ENCODE peak calls at places on chromosomes 11 and 22, in nine cellular contexts. H, E, N, Y, P, J, T, X and C are unnamed samples.

GRCh38 chr11:77046060-77046501 is 11.9 kb downstream of the B3GNT6 start:
- DNase-seq in N (peak; percentile 55), P (peak; percentile 5), J (peak; percentile 39), H (peak; percentile 67), X (no peak), T (peak; percentile 81), Y (no peak), E (no peak), C (no peak)

GRCh38 chr11:37394236-37394870 is 796.3 kb upstream of the RAG2 start:
- DNase-seq in N (no peak), Y (no peak), X (no peak), J (no peak), T (peak; percentile 6), H (no peak), P (no peak), E (no peak), C (no peak)

GRCh38 chr22:37972527-37972926 is 11.8 kb downstream of the SOX10 start:
- DNase-seq in P (no peak), Y (no peak), N (no peak), E (no peak), T (no peak), H (no peak), X (no peak), J (peak; percentile 22), C (no peak)

GRCh38 chr22:44584256-44584902 is 86.3 kb upstream of the RTL6 start:
- DNase-seq in N (no peak), X (no peak), P (no peak), Y (no peak), T (no peak), H (no peak), E (no peak), J (no peak), C (no peak)

GRCh38 chr11:110050201-110050506 is 43.0 kb upstream of the ZC3H12C start:
- DNase-seq in N (no peak), E (no peak), T (no peak), J (no peak), Y (no peak), H (no peak), X (no peak), P (no peak), C (no peak)

GRCh38 chr11:128908391-128909246 is 17.5 kb downstream of the KCNJ5 start:
- DNase-seq in N (peak; percentile 88), P (peak; percentile 78), H (no peak), Y (peak; percentile 59), E (peak; percentile 78), T (peak; percentile 71), J (no peak), X (peak; percentile 70), C (no peak)

GRCh38 chr22:30296324-30296723 is 7.0 kb upstream of the CASTOR1 start:
- DNase-seq in T (no peak), N (no peak), X (no peak), P (no peak), Y (no peak), E (no peak), J (no peak), H (no peak), C (no peak)

GRCh38 chr11:131580466-131580865 is 210.1 kb downstream of the NTM start:
- DNase-seq in N (no peak), T (no peak), E (no peak), P (no peak), X (no peak), H (no peak), J (no peak), Y (no peak), C (no peak)

GRCh38 chr11:36300651-36301050 is 4.6 kb downstream of the PRR5L start:
- DNase-seq in Y (no peak), N (no peak), P (peak; percentile 64), X (no peak), J (peak; percentile 29), T (peak; percentile 59), H (no peak), E (no peak), C (no peak)

GRCh38 chr11:96061730-96062524 is 138.0 kb upstream of the MTMR2 start:
- DNase-seq in P (peak; percentile 19), H (peak; percentile 50), E (no peak), T (peak; percentile 81), J (no peak), Y (peak; percentile 7), X (peak; percentile 26), N (no peak), C (no peak)

GRCh38 chr22:27794244-27794643 is 7.3 kb downstream of the MN1 start:
- DNase-seq in T (no peak), N (no peak), Y (no peak), X (no peak), E (no peak), H (no peak), J (no peak), P (no peak), C (no peak)

GRCh38 chr11:35964846-35965245 is 21.0 kb downstream of the LDLRAD3 start:
- DNase-seq in E (no peak), P (no peak), X (no peak), N (no peak), H (no peak), Y (no peak), T (no peak), J (no peak), C (no peak)

GRCh38 chr11:23423119-23423518 is 562.8 kb upstream of the CCDC179 start:
- DNase-seq in P (no peak), N (no peak), T (no peak), E (no peak), J (no peak), X (peak; percentile 21), H (no peak), Y (no peak), C (no peak)

GRCh38 chr11:128940603-128941002 is 2.1 kb downstream of the TP53AIP1 start:
- DNase-seq in P (no peak), T (no peak), N (peak; percentile 78), Y (no peak), E (no peak), X (no peak), J (no peak), H (no peak), C (no peak)

GRCh38 chr11:19777032-19777341 is 64.3 kb downstream of the NAV2 start:
- DNase-seq in P (no peak), N (peak; percentile 17), Y (no peak), X (no peak), E (no peak), H (no peak), J (peak; percentile 40), T (peak; percentile 4), C (no peak)

GRCh38 chr11:7677801-7678201 is 4.5 kb upstream of the CYB5R2 start:
- DNase-seq in N (no peak), H (no peak), X (peak; percentile 87), Y (no peak), P (peak; percentile 35), J (no peak), T (peak; percentile 12), E (no peak), C (no peak)

GRCh38 chr22:37552560-37553163 is 7.6 kb upstream of the CDC42EP1 start:
- DNase-seq in H (no peak), E (no peak), N (no peak), J (no peak), P (peak; percentile 41), T (no peak), X (peak; percentile 42), Y (no peak), C (no peak)

GRCh38 chr11:83252266-83252665 is 33.9 kb downstream of the CCDC90B start:
- DNase-seq in T (no peak), N (no peak), P (no peak), E (no peak), J (no peak), X (no peak), H (no peak), Y (no peak), C (no peak)

GRCh38 chr11:57641426-57641825 is 8.3 kb downstream of the YPEL4 start:
- DNase-seq in N (peak; percentile 61), E (no peak), T (peak; percentile 76), Y (peak; percentile 51), X (no peak), H (peak; percentile 63), J (peak; percentile 31), P (peak; percentile 75), C (no peak)

GRCh38 chr22:35972559-35972958 is 56.1 kb downstream of the RBFOX2 start:
- DNase-seq in X (peak; percentile 56), T (peak; percentile 53), P (peak; percentile 56), E (no peak), Y (no peak), H (no peak), J (no peak), N (no peak), C (no peak)

GRCh38 chr22:19287076-19287724 is 4.3 kb downstream of the CLTCL1 start:
- DNase-seq in J (peak; percentile 94), N (peak; percentile 79), T (peak; percentile 54), Y (no peak), P (peak; percentile 54), E (no peak), H (no peak), X (no peak), C (no peak)

GRCh38 chr11:27600656-27601055 is 94.1 kb upstream of the LIN7C start:
- DNase-seq in P (no peak), X (no peak), H (no peak), E (no peak), N (no peak), J (no peak), Y (no peak), T (no peak), C (no peak)

GRCh38 chr11:113161671-113162589 is 152.5 kb upstream of the TTC12 start:
- DNase-seq in E (no peak), N (no peak), T (no peak), P (no peak), J (peak; percentile 96), X (no peak), Y (no peak), H (no peak), C (no peak)

GRCh38 chr22:36385491-36386350 is 2.0 kb downstream of the MYH9 start:
- DNase-seq in P (peak; percentile 55), H (peak; percentile 82), T (peak; percentile 94), N (peak; percentile 82), E (no peak), Y (no peak), J (peak; percentile 67), X (no peak), C (no peak)

GRCh38 chr22:21937041-21937820 is 15.4 kb downstream of the PPM1F start:
- DNase-seq in X (no peak), E (peak; percentile 75), Y (no peak), T (peak; percentile 62), H (no peak), N (no peak), P (peak; percentile 31), J (no peak), C (no peak)

GRCh38 chr22:30947821-30948454 is 20.6 kb downstream of the MORC2 start:
- DNase-seq in X (peak; percentile 36), N (peak; percentile 13), P (peak; percentile 67), Y (peak; percentile 55), T (peak; percentile 47), J (peak; percentile 18), H (peak; percentile 15), E (no peak), C (no peak)

GRCh38 chr11:28835790-28836189 is 727.6 kb downstream of the METTL15 start:
- DNase-seq in N (no peak), J (no peak), X (peak; percentile 42), T (peak; percentile 32), P (peak; percentile 49), H (no peak), E (no peak), Y (no peak), C (no peak)

GRCh38 chr11:69957849-69958248 is 120.3 kb upstream of the ANO1 start:
- DNase-seq in X (no peak), Y (no peak), J (no peak), P (no peak), H (no peak), T (no peak), N (no peak), E (no peak), C (no peak)

GRCh38 chr11:9774591-9775392 is 110.9 kb downstream of the SWAP70 start:
- DNase-seq in N (no peak), P (peak; percentile 80), X (peak; percentile 79), T (peak; percentile 84), H (no peak), E (no peak), J (no peak), Y (no peak), C (no peak)

GRCh38 chr11:11512090-11512489 is 109.7 kb downstream of the GALNT18 start:
- DNase-seq in J (no peak), E (no peak), P (no peak), Y (no peak), N (no peak), X (no peak), T (no peak), H (no peak), C (no peak)

GRCh38 chr11:68990995-68991780 is 10.4 kb upstream of the MRGPRD start:
- DNase-seq in J (no peak), Y (no peak), N (no peak), H (no peak), T (no peak), E (no peak), X (no peak), P (no peak), C (no peak)